ENCODE peak calls at places on chromosome 3, in four cellular contexts. C is K562, Q is A549, O is HepG2. M is an unnamed sample.

GRCh38 chr3:9208713-9209112 is 40.7 kb downstream of the SRGAP3 start:
- DNase-seq in Q (no peak), O (no peak), C (no peak), M (no peak)

GRCh38 chr3:72319202-72320095 is 528.8 kb downstream of the SHQ1 start:
- DNase-seq in Q (no peak), O (no peak), C (peak), M (no peak)

GRCh38 chr3:78872195-78872594 is 895.6 kb downstream of the ROBO1 start:
- DNase-seq in O (peak), C (no peak), Q (no peak), M (no peak)

GRCh38 chr3:11220230-11220629 is 52.0 kb upstream of the ATG7 start:
- DNase-seq in C (no peak), O (no peak), Q (no peak), M (peak)

GRCh38 chr3:128854382-128854939 is 25.0 kb upstream of the ACAD9 start:
- DNase-seq in C (no peak), Q (no peak), O (no peak), M (no peak)

GRCh38 chr3:157465741-157466140 is 29.1 kb downstream of the PTX3 start:
- DNase-seq in C (no peak), O (no peak), Q (no peak), M (no peak)

GRCh38 chr3:155418426-155418825 is 124.9 kb upstream of the STRIT1 start:
- DNase-seq in C (no peak), Q (no peak), O (no peak), M (no peak)

GRCh38 chr3:37024092-37024491 is 30.8 kb downstream of the MLH1 start:
- DNase-seq in C (no peak), O (no peak), Q (no peak), M (no peak)

GRCh38 chr3:184316792-184317191 is 2.4 kb downstream of the EIF4G1 start:
- DNase-seq in O (no peak), C (no peak), Q (no peak), M (no peak)

GRCh38 chr3:114081022-114081421 is 24.5 kb downstream of the QTRT2 start:
- DNase-seq in O (no peak), Q (no peak), C (no peak), M (no peak)

GRCh38 chr3:143140550-143140949 is 21.0 kb downstream of the CHST2 start:
- DNase-seq in Q (no peak), O (no peak), C (no peak), M (no peak)

GRCh38 chr3:13791501-13792490 is 88.1 kb downstream of the WNT7A start:
- DNase-seq in O (no peak), C (no peak), Q (no peak), M (no peak)

GRCh38 chr3:15933439-15934144 is 135.8 kb upstream of the ANKRD28 start:
- DNase-seq in O (no peak), Q (no peak), C (no peak), M (no peak)

GRCh38 chr3:188839187-188839695 is 332.5 kb upstream of the TPRG1 start:
- DNase-seq in C (no peak), Q (no peak), O (peak), M (no peak)

GRCh38 chr3:123757281-123757940 is 126.7 kb downstream of the MYLK start:
- DNase-seq in C (no peak), O (no peak), Q (no peak), M (no peak)
- TF ChIP-seq NR3C1 in C (no peak), O (no peak), Q (no peak), M (no peak)

GRCh38 chr3:45832691-45833090 is 9.2 kb downstream of the LZTFL1 start:
- DNase-seq in O (no peak), C (peak), Q (no peak), M (no peak)
- TF ChIP-seq NR3C1 in O (no peak), C (no peak), Q (no peak), M (no peak)

GRCh38 chr3:135860761-135861160 is 104.8 kb upstream of the PPP2R3A start:
- DNase-seq in C (no peak), O (no peak), Q (no peak), M (no peak)
- TF ChIP-seq NR3C1 in C (no peak), O (no peak), Q (no peak), M (no peak)

GRCh38 chr3:41137686-41138111 is 61.6 kb upstream of the CTNNB1 start:
- DNase-seq in C (no peak), O (no peak), Q (no peak), M (no peak)
- TF ChIP-seq NR3C1 in C (no peak), O (no peak), Q (no peak), M (no peak)

GRCh38 chr3:192409203-192409837 is 318.0 kb downstream of the FGF12 start:
- DNase-seq in C (no peak), O (no peak), Q (peak), M (peak)

GRCh38 chr3:192409838-192410683 is 317.3 kb downstream of the FGF12 start:
- DNase-seq in C (no peak), Q (peak), O (no peak), M (peak)

GRCh38 chr3:192408007-192408655 is 319.2 kb downstream of the FGF12 start:
- DNase-seq in Q (no peak), O (no peak), C (no peak), M (peak)

GRCh38 chr3:192410684-192410960 is 316.7 kb downstream of the FGF12 start:
- DNase-seq in O (no peak), Q (no peak), C (no peak), M (no peak)

DNA sequence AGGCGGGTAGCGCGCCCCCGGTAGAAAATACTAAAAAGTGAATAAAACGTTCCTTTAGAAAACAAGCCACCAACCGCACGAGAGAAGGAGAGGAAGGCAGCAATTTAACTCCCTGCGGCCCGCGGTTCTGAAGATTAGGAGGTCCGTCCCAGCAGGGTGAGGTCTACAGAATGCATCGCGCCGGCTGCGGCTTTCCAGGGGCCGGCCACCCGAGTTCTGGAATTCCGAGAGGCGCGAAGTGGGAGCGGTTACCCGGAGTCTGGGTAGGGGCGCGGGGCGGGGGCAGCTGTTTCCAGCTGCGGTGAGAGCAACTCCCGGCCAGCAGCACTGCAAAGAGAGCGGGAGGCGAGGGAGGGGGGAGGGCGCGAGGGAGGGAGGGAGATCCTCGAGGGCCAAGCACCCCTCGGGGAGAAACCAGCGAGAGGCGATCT is 318.6 kb downstream of the FGF12 start:
- DNase-seq in Q (peak), O (no peak), C (no peak), M (peak)
- TF ChIP-seq NR3C1 in Q (no peak), O (no peak), C (no peak), M (no peak)

DNA sequence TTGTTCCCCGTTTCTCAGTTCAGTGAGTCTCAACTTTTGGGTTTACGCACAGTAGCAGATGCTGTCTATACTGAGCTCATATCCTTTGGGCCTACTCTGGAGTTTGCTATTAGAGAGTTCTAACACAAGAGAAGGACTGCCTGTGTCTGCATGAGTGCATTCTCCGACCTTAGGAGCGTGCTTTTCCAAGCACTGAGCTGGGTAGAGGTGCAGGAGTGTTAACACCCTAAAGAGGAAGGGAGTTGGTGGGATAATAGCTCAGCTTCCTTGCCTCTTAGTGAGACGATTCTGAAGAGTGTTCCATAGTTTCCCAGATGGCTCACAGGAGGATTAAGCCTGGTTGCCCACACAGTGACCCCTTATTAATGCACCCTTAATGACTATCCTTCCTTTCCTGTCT is 6.9 kb upstream of the OXSR1 start:
- DNase-seq in C (no peak), Q (no peak), O (no peak), M (no peak)
- TF ChIP-seq NR3C1 in C (no peak), Q (no peak), O (no peak), M (no peak)

DNA sequence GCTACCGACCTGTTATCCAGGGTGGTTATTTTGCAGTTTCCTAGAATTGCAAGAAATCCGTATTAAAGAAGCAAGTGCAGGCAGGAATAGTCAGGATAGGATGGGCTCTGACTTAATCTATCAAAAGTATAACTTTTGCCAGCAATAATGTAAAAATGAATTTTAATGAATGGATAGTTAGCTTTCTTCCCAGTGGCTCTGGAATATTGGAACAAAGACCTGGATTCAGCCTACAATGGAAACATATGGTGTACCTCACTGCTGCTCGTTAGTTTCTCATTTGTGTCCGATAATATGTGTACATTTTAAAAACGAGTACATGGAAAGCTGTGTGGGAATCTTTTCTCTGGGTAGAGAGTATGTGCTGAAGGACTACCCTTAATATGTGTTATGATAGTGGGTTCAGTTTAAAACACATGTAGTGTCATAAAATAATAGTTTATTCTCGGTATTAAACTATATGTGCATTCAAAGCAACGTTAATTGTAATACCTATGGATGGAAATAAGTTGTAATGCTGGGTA is 805 bp downstream of the SERPINI1 start:
- DNase-seq in O (no peak), C (no peak), Q (no peak), M (no peak)
- TF ChIP-seq NR3C1 in O (no peak), C (no peak), Q (no peak), M (no peak)

GRCh38 chr3:177842302-177842701 is 645.0 kb upstream of the TBL1XR1 start:
- DNase-seq in C (no peak), O (no peak), Q (no peak), M (no peak)
- TF ChIP-seq NR3C1 in C (no peak), O (no peak), Q (no peak), M (no peak)

GRCh38 chr3:21718161-21718765 is 32.7 kb downstream of the ZNF385D start:
- DNase-seq in O (no peak), C (no peak), Q (no peak), M (no peak)

GRCh38 chr3:21718943-21719591 is 31.9 kb downstream of the ZNF385D start:
- DNase-seq in Q (no peak), C (no peak), O (no peak), M (no peak)

GRCh38 chr3:21717272-21717671 is 33.7 kb downstream of the ZNF385D start:
- DNase-seq in Q (no peak), O (no peak), C (no peak), M (no peak)

GRCh38 chr3:21722768-21723167 is 28.2 kb downstream of the ZNF385D start:
- DNase-seq in Q (no peak), C (no peak), O (no peak), M (no peak)

DNA sequence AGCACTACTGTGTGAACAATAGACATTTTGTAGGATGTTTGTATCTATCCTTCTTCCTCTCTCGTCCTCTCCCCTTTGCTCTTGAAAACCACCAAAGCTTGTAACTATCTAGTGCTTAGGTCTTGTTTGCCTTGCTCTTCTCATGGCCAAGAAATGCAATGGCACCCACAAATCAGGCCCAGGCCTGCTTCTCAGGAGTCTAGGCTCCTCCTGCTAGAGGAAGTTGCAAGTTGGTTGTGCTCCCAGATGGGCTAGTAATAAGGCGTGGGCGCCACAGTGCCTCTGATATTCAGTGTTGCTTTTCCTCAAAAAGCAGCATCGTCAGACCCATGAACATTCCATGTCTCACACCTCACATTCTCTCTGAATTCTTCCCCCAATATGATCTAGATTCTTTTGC is 28.7 kb downstream of the ZNF385D start:
- DNase-seq in O (no peak), C (no peak), Q (no peak), M (no peak)
- TF ChIP-seq NR3C1 in O (no peak), C (no peak), Q (no peak), M (no peak)

M was measured in WTC11.